ENCODE peak calls at places on chromosomes 7 and 10, in four cellular contexts. O is GM23248, U is astrocyte, F is fibroblast of lung. E is an unnamed sample.

GRCh38 chr10:80489371-80490112 is 35.4 kb downstream of the TSPAN14 start:
- DNase-seq in O (no peak), U (no peak), F (no peak), E (no peak)

GRCh38 chr7:132654150-132654549 is 77.9 kb upstream of the PLXNA4 start:
- DNase-seq in O (peak), U (no peak), F (no peak), E (no peak)

GRCh38 chr7:135406908-135407307 is 103.0 kb downstream of the CNOT4 start:
- DNase-seq in O (no peak), U (no peak), F (no peak), E (no peak)

GRCh38 chr10:52443419-52444388 is 129.6 kb downstream of the DKK1 start:
- DNase-seq in O (peak), U (peak), F (peak), E (peak)

GRCh38 chr10:28263136-28263857 is 39.6 kb downstream of the MPP7 start:
- DNase-seq in O (no peak), U (no peak), F (no peak), E (no peak)

GRCh38 chr10:72278668-72279393 is 5.1 kb downstream of the DDIT4 start:
- DNase-seq in O (no peak), U (no peak), F (no peak), E (no peak)

GRCh38 chr7:29877196-29877595 is 70.9 kb downstream of the WIPF3 start:
- DNase-seq in O (peak), U (no peak), F (no peak), E (no peak)

GRCh38 chr10:3122486-3123205 is 49.9 kb downstream of the PITRM1 start:
- DNase-seq in O (peak), U (no peak), F (no peak), E (no peak)

GRCh38 chr10:688287-688620 is 1.2 kb downstream of the DIP2C start:
- DNase-seq in O (peak), U (no peak), F (no peak), E (no peak)

GRCh38 chr7:138773817-138774216 is 24.0 kb upstream of the TMEM213 start:
- DNase-seq in O (no peak), U (no peak), F (no peak), E (no peak)

GRCh38 chr10:82889703-82890102 is 1014.7 kb downstream of the NRG3 start:
- DNase-seq in O (no peak), U (no peak), F (no peak), E (no peak)

GRCh38 chr10:13684252-13684791 is 97.6 kb downstream of the PRPF18 start:
- DNase-seq in O (peak), U (peak), F (peak), E (peak)

GRCh38 chr10:17915181-17915580 is 36.5 kb upstream of the SLC39A12 start:
- DNase-seq in O (no peak), U (no peak), F (peak), E (no peak)

GRCh38 chr7:109945820-109946518 is 1145.0 kb upstream of the LRRN3 start:
- DNase-seq in O (no peak), U (no peak), F (no peak), E (no peak)

GRCh38 chr10:112953075-112953501 is 3.0 kb downstream of the TCF7L2 start:
- DNase-seq in O (peak), U (peak), F (no peak), E (peak)

GRCh38 chr10:123351715-123352114 is 197.5 kb downstream of the BUB3 start:
- DNase-seq in O (no peak), U (no peak), F (no peak), E (no peak)

GRCh38 chr10:13716161-13717071 is 129.7 kb downstream of the PRPF18 start:
- DNase-seq in O (peak), U (peak), F (peak), E (peak)

GRCh38 chr10:71684356-71685173 is 35.0 kb downstream of the C10orf105 start:
- DNase-seq in O (peak), U (no peak), F (no peak), E (no peak)

GRCh38 chr10:124204726-124205125 is 111.3 kb upstream of the CHST15 start:
- DNase-seq in O (no peak), U (no peak), F (no peak), E (no peak)

GRCh38 chr10:84296071-84296981 is 32.1 kb upstream of the CCSER2 start:
- DNase-seq in O (peak), U (peak), F (peak), E (peak)

GRCh38 chr7:31432831-31433340 is 81.0 kb upstream of the ITPRID1 start:
- DNase-seq in O (peak), U (peak), F (no peak), E (peak)

GRCh38 chr10:110220383-110220782 is 13.0 kb downstream of the MXI1 start:
- DNase-seq in O (no peak), U (no peak), F (no peak), E (no peak)

GRCh38 chr7:159125944-159126248 is 18.8 kb downstream of the VIPR2 start:
- DNase-seq in O (no peak), U (no peak), F (no peak), E (no peak)

GRCh38 chr10:47062801-47063200 is 151.6 kb downstream of the PTPN20 start:
- DNase-seq in O (peak), U (no peak), F (peak), E (no peak)

GRCh38 chr7:156703773-156704482 is 63.4 kb downstream of the RNF32 start:
- DNase-seq in O (no peak), U (no peak), F (no peak), E (no peak)

GRCh38 chr7:1779445-1779844 is 109.4 kb downstream of the ELFN1 start:
- DNase-seq in O (no peak), U (no peak), F (no peak), E (no peak)

GRCh38 chr10:88657901-88658300 is 6.3 kb upstream of the LIPF start:
- DNase-seq in O (peak), U (peak), F (peak), E (no peak)

GRCh38 chr10:9501944-9502343 is 1447.5 kb downstream of the GATA3 start:
- DNase-seq in O (no peak), U (no peak), F (no peak), E (no peak)

GRCh38 chr10:48444861-48445841 is 138.7 kb downstream of the MAPK8 start:
- DNase-seq in O (no peak), U (no peak), F (no peak), E (no peak)

GRCh38 chr7:33807779-33808482 is 97.4 kb upstream of the BMPER start:
- DNase-seq in O (peak), U (peak), F (peak), E (peak)

GRCh38 chr7:50475340-50475739 is 25.2 kb upstream of the FIGNL1 start:
- DNase-seq in O (no peak), U (no peak), F (no peak), E (no peak)

GRCh38 chr10:75466016-75466415 is 34.6 kb downstream of the LRMDA start:
- DNase-seq in O (no peak), U (no peak), F (no peak), E (no peak)

GRCh38 chr7:11082552-11083213 is 109.0 kb downstream of the PHF14 start:
- DNase-seq in O (no peak), U (no peak), F (peak), E (no peak)

GRCh38 chr7:28685660-28686417 is 272.3 kb downstream of the TRIL start:
- DNase-seq in O (peak), U (peak), F (peak), E (peak)

GRCh38 chr10:23197416-23197861 is 5.3 kb downstream of the PTF1A start:
- DNase-seq in O (no peak), U (no peak), F (no peak), E (no peak)

GRCh38 chr10:4451512-4451911 is 374.5 kb upstream of the AKR1E2 start:
- DNase-seq in O (no peak), U (no peak), F (no peak), E (no peak)

GRCh38 chr10:90168244-90168643 is 466.9 kb downstream of the KIF20B start:
- DNase-seq in O (no peak), U (no peak), F (no peak), E (no peak)

DNA sequence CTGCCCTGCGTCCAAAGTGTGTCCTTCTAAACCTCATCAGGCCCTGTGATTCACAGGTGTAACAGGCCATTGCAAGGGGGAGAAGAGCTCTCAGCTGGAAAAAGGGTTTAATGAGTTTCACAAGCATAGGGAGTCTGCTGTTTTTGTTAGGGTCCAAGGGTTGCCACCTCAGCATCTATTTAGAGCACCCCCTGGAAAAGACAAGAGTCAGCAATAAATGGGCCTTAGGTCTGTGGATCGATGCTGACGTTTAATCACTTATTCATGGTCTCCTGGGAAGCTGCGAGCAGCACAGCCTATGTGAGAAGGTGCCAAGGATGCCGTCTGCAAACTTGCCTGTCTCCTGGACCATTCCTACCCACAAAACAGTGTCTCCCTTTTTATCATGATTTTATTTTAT is 78.4 kb upstream of the BAIAP2L1 start:
- DNase-seq in O (no peak), U (no peak), F (no peak), E (no peak)
- H3K9ac ChIP-seq in O (no peak), U (no peak), F (no peak), E (no peak)

GRCh38 chr7:38736135-38736534 is 105.0 kb upstream of the AMPH start:
- DNase-seq in O (no peak), U (no peak), F (peak), E (no peak)
- H3K9ac ChIP-seq in O (no peak), U (no peak), F (no peak), E (no peak)

GRCh38 chr7:97732567-97733275 is 835 bp downstream of the TAC1 start:
- DNase-seq in O (no peak), U (no peak), F (no peak), E (no peak)

GRCh38 chr7:97734255-97734654 is 2.4 kb downstream of the TAC1 start:
- DNase-seq in O (no peak), U (no peak), F (no peak), E (no peak)

GRCh38 chr7:97733276-97734206 is 1.7 kb downstream of the TAC1 start:
- DNase-seq in O (peak), U (no peak), F (no peak), E (no peak)

GRCh38 chr7:97735075-97735474 is 3.2 kb downstream of the TAC1 start:
- DNase-seq in O (no peak), U (no peak), F (no peak), E (no peak)

DNA sequence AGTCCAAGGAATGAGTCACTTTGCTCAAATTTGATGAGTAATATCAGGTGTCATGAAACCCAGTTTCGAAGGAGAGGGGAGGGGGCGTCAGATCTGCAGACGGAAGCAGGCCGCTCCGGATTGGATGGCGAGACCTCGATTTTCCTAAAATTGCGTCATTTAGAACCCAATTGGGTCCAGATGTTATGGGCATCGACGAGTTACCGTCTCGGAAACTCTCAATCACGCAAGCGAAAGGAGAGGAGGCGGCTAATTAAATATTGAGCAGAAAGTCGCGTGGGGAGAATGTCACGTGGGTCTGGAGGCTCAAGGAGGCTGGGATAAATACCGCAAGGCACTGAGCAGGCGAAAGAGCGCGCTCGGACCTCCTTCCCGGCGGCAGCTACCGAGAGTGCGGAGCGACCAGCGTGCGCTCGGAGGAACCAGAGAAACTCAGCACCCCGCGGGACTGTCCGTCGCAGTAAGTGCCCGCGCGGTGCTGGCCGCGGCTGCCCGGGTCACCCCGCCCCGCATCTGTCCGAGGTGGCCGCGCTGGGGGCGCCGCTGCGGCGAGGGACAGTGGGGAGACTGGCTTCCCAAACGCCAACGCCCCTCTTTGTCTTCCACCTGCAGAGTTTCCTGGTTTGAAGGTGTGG is at the start of gene TAC1:
- DNase-seq in O (peak), U (peak), F (peak), E (no peak)
- H3K9ac ChIP-seq in O (no peak), U (no peak), F (no peak), E (no peak)

GRCh38 chr10:93065675-93066543 is 5.3 kb downstream of the CYP26C1 start:
- DNase-seq in O (peak), U (no peak), F (no peak), E (no peak)
- H3K9ac ChIP-seq in O (no peak), U (no peak), F (no peak), E (no peak)

GRCh38 chr7:55567495-55568070 is 4.7 kb downstream of the VOPP1 start:
- DNase-seq in O (no peak), U (no peak), F (no peak), E (no peak)

GRCh38 chr7:55569269-55569663 is 3.0 kb downstream of the VOPP1 start:
- DNase-seq in O (no peak), U (no peak), F (no peak), E (peak)

GRCh38 chr7:55570218-55570873 is 2.0 kb downstream of the VOPP1 start:
- DNase-seq in O (peak), U (no peak), F (no peak), E (peak)

GRCh38 chr7:55569797-55570196 is 2.5 kb downstream of the VOPP1 start:
- DNase-seq in O (no peak), U (no peak), F (no peak), E (no peak)

GRCh38 chr7:55568613-55569268 is 3.6 kb downstream of the VOPP1 start:
- DNase-seq in O (peak), U (no peak), F (peak), E (peak)
- H3K9ac ChIP-seq in O (no peak), U (peak), F (no peak), E (peak)

DNA sequence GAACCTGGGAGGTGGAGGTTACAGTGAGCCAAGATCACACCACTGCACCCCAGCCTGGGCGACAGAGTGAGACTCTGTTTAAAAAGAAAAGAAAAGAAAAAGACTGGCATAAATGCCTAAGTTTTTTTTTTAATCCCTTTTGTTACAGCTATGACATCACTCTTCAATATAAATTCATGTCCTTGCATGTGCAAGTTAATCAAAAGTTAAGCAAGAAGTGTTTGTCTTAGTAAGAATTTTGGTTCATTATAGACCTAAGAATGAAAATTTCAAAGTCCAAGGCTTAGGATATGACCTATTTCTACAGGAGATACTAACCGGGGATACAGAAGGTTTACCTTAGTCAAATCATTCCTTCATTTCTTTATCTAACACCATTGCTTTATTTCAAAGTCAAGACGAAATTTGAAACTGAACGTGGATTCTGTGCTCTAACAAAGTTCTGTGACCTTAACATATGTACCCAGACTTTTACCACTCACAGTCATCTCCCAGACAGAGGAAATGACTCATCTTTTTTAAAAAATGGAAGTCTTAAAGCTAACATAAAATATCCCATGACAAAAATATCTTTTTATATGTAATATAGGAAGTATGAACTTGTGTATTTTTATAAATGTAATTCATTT is 29.3 kb upstream of the ITGB8 start:
- DNase-seq in O (peak), U (peak), F (peak), E (peak)
- H3K9ac ChIP-seq in O (no peak), U (no peak), F (no peak), E (no peak)

DNA sequence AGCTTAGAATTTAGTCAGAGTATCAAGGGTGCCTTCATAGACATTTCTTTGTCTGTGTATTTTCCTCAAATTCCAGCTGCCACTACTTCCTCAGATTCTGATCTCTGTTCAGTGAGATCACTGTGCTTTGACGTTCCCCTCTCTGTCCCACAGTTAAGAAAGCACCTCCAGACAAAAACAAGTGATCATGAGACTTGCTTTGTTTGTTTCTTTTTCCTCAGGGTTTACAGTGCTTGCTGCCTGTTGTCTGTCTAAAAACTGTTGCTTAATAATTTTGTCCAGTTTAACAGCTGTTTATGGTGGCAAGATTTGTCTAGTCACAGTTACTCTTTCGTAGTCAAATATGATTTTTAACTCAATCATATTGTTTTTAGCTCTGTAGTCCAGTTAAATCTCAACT is 29.1 kb downstream of the TRUB1 start:
- DNase-seq in O (no peak), U (peak), F (peak), E (peak)
- H3K9ac ChIP-seq in O (no peak), U (no peak), F (no peak), E (peak)